ENCODE peak calls at places on chromosomes 12 and 14, in ten cellular contexts. One of them, this sample, is unnamed.

GRCh38 chr14:96624661-96625435 is 122.7 kb downstream of the PAPOLA start:
- DNase-seq in WERI-Rb-1: peak; percentile 41
- DNase-seq in HFF-Myc: no peak
- DNase-seq in pancreas: no peak
- DNase-seq in GM12864: no peak
- DNase-seq in DND-41: no peak
- DNase-seq in body of pancreas: no peak
- DNase-seq in A549: no peak
- DNase-seq in HCT116: no peak
- DNase-seq in cardiac fibroblast: no peak
- DNase-seq in this sample: no peak

GRCh38 chr12:66688836-66689439 is 10.1 kb upstream of the GRIP1 start:
- DNase-seq in WERI-Rb-1: peak; percentile 66
- DNase-seq in HFF-Myc: no peak
- DNase-seq in pancreas: peak; percentile 61
- DNase-seq in GM12864: peak; percentile 27
- DNase-seq in DND-41: peak; percentile 18
- DNase-seq in body of pancreas: peak; percentile 71
- DNase-seq in A549: peak; percentile 35
- DNase-seq in HCT116: peak; percentile 52
- DNase-seq in cardiac fibroblast: peak; percentile 24
- DNase-seq in this sample: peak; percentile 44

GRCh38 chr12:11705010-11705409 is 55.5 kb downstream of the ETV6 start:
- DNase-seq in WERI-Rb-1: no peak
- DNase-seq in HFF-Myc: no peak
- DNase-seq in pancreas: no peak
- DNase-seq in GM12864: no peak
- DNase-seq in DND-41: no peak
- DNase-seq in body of pancreas: peak; percentile 74
- DNase-seq in A549: peak; percentile 14
- DNase-seq in HCT116: no peak
- DNase-seq in cardiac fibroblast: peak; percentile 92
- DNase-seq in this sample: no peak

GRCh38 chr12:124917841-124918621 is 3.6 kb upstream of the UBC start:
- DNase-seq in WERI-Rb-1: no peak
- DNase-seq in HFF-Myc: no peak
- DNase-seq in pancreas: no peak
- DNase-seq in GM12864: no peak
- DNase-seq in DND-41: no peak
- DNase-seq in body of pancreas: no peak
- DNase-seq in A549: no peak
- DNase-seq in HCT116: no peak
- DNase-seq in cardiac fibroblast: no peak
- DNase-seq in this sample: no peak

GRCh38 chr12:53171725-53172329 is 8.7 kb upstream of the ZNF740 start:
- DNase-seq in WERI-Rb-1: no peak
- DNase-seq in HFF-Myc: no peak
- DNase-seq in pancreas: peak; percentile 9
- DNase-seq in GM12864: no peak
- DNase-seq in DND-41: no peak
- DNase-seq in body of pancreas: no peak
- DNase-seq in A549: no peak
- DNase-seq in HCT116: no peak
- DNase-seq in cardiac fibroblast: no peak
- DNase-seq in this sample: no peak

GRCh38 chr12:95548539-95549391 is 2.5 kb downstream of the USP44 start:
- DNase-seq in WERI-Rb-1: peak; percentile 61
- DNase-seq in HFF-Myc: no peak
- DNase-seq in pancreas: peak; percentile 66
- DNase-seq in GM12864: no peak
- DNase-seq in DND-41: peak; percentile 80
- DNase-seq in body of pancreas: peak; percentile 67
- DNase-seq in A549: peak; percentile 51
- DNase-seq in HCT116: no peak
- DNase-seq in cardiac fibroblast: no peak
- DNase-seq in this sample: peak; percentile 71

GRCh38 chr12:97960741-97961608 is 498.4 kb downstream of the RMST start:
- DNase-seq in WERI-Rb-1: peak; percentile 24
- DNase-seq in HFF-Myc: no peak
- DNase-seq in pancreas: peak; percentile 51
- DNase-seq in GM12864: peak; percentile 13
- DNase-seq in DND-41: peak; percentile 21
- DNase-seq in body of pancreas: peak; percentile 58
- DNase-seq in A549: peak; percentile 14
- DNase-seq in HCT116: peak; percentile 8
- DNase-seq in cardiac fibroblast: peak; percentile 5
- DNase-seq in this sample: peak; percentile 33

GRCh38 chr12:64335886-64336466 is 54.6 kb downstream of the C12orf56 start:
- DNase-seq in WERI-Rb-1: no peak
- DNase-seq in HFF-Myc: no peak
- DNase-seq in pancreas: no peak
- DNase-seq in GM12864: no peak
- DNase-seq in DND-41: no peak
- DNase-seq in body of pancreas: no peak
- DNase-seq in A549: no peak
- DNase-seq in HCT116: no peak
- DNase-seq in cardiac fibroblast: no peak
- DNase-seq in this sample: no peak

GRCh38 chr12:64672925-64673409 is 62.7 kb downstream of the RASSF3 start:
- DNase-seq in WERI-Rb-1: no peak
- DNase-seq in HFF-Myc: peak; percentile 82
- DNase-seq in pancreas: peak; percentile 73
- DNase-seq in GM12864: no peak
- DNase-seq in DND-41: peak; percentile 57
- DNase-seq in body of pancreas: peak; percentile 78
- DNase-seq in A549: no peak
- DNase-seq in HCT116: peak; percentile 56
- DNase-seq in cardiac fibroblast: peak; percentile 68
- DNase-seq in this sample: peak; percentile 51

GRCh38 chr14:92724516-92725340 is 23.7 kb downstream of the LGMN start:
- DNase-seq in WERI-Rb-1: no peak
- DNase-seq in HFF-Myc: no peak
- DNase-seq in pancreas: no peak
- DNase-seq in GM12864: no peak
- DNase-seq in DND-41: no peak
- DNase-seq in body of pancreas: peak; percentile 56
- DNase-seq in A549: no peak
- DNase-seq in HCT116: no peak
- DNase-seq in cardiac fibroblast: peak; percentile 45
- DNase-seq in this sample: no peak

GRCh38 chr14:54572316-54572715 is 5.4 kb downstream of the SAMD4A start:
- DNase-seq in WERI-Rb-1: peak; percentile 63
- DNase-seq in HFF-Myc: no peak
- DNase-seq in pancreas: no peak
- DNase-seq in GM12864: no peak
- DNase-seq in DND-41: no peak
- DNase-seq in body of pancreas: no peak
- DNase-seq in A549: no peak
- DNase-seq in HCT116: no peak
- DNase-seq in cardiac fibroblast: no peak
- DNase-seq in this sample: peak; percentile 57

GRCh38 chr12:47767197-47767724 is 5.8 kb upstream of the SLC48A1 start:
- DNase-seq in WERI-Rb-1: peak; percentile 71
- DNase-seq in HFF-Myc: no peak
- DNase-seq in pancreas: peak; percentile 78
- DNase-seq in GM12864: peak; percentile 55
- DNase-seq in DND-41: peak; percentile 63
- DNase-seq in body of pancreas: peak; percentile 65
- DNase-seq in A549: peak; percentile 48
- DNase-seq in HCT116: peak; percentile 52
- DNase-seq in cardiac fibroblast: peak; percentile 63
- DNase-seq in this sample: peak; percentile 77

GRCh38 chr14:66094001-66094727 is 392.0 kb upstream of the CCDC196 start:
- DNase-seq in WERI-Rb-1: no peak
- DNase-seq in HFF-Myc: no peak
- DNase-seq in pancreas: no peak
- DNase-seq in GM12864: no peak
- DNase-seq in DND-41: no peak
- DNase-seq in body of pancreas: no peak
- DNase-seq in A549: no peak
- DNase-seq in HCT116: no peak
- DNase-seq in cardiac fibroblast: no peak
- DNase-seq in this sample: no peak

GRCh38 chr12:57404966-57405640 is 25.7 kb downstream of the R3HDM2 start:
- DNase-seq in WERI-Rb-1: no peak
- DNase-seq in HFF-Myc: no peak
- DNase-seq in pancreas: no peak
- DNase-seq in GM12864: no peak
- DNase-seq in DND-41: no peak
- DNase-seq in body of pancreas: no peak
- DNase-seq in A549: no peak
- DNase-seq in HCT116: no peak
- DNase-seq in cardiac fibroblast: no peak
- DNase-seq in this sample: peak; percentile 22

GRCh38 chr12:104737682-104738370 is 220.3 kb downstream of the SLC41A2 start:
- DNase-seq in WERI-Rb-1: no peak
- DNase-seq in HFF-Myc: no peak
- DNase-seq in pancreas: no peak
- DNase-seq in GM12864: no peak
- DNase-seq in DND-41: no peak
- DNase-seq in body of pancreas: no peak
- DNase-seq in A549: no peak
- DNase-seq in HCT116: no peak
- DNase-seq in cardiac fibroblast: no peak
- DNase-seq in this sample: no peak

GRCh38 chr12:19971396-19971802 is 396.9 kb upstream of the PDE3A start:
- DNase-seq in WERI-Rb-1: no peak
- DNase-seq in HFF-Myc: no peak
- DNase-seq in pancreas: peak; percentile 82
- DNase-seq in GM12864: no peak
- DNase-seq in DND-41: no peak
- DNase-seq in body of pancreas: peak; percentile 89
- DNase-seq in A549: peak; percentile 15
- DNase-seq in HCT116: peak; percentile 6
- DNase-seq in cardiac fibroblast: peak; percentile 41
- DNase-seq in this sample: no peak
- TF ChIP-seq CTCF in WERI-Rb-1: no peak
- TF ChIP-seq CTCF in HFF-Myc: no peak
- TF ChIP-seq CTCF in pancreas: no peak
- TF ChIP-seq CTCF in GM12864: no peak
- TF ChIP-seq CTCF in DND-41: no peak
- TF ChIP-seq CTCF in body of pancreas: no peak
- TF ChIP-seq CTCF in A549: no peak
- TF ChIP-seq CTCF in HCT116: no peak
- TF ChIP-seq CTCF in cardiac fibroblast: no peak
- TF ChIP-seq CTCF in this sample: no peak

GRCh38 chr12:18882690-18883089 is 144.8 kb downstream of the CAPZA3 start:
- DNase-seq in WERI-Rb-1: no peak
- DNase-seq in HFF-Myc: no peak
- DNase-seq in pancreas: no peak
- DNase-seq in GM12864: no peak
- DNase-seq in DND-41: no peak
- DNase-seq in body of pancreas: no peak
- DNase-seq in A549: no peak
- DNase-seq in HCT116: no peak
- DNase-seq in cardiac fibroblast: no peak
- DNase-seq in this sample: no peak
- TF ChIP-seq CTCF in WERI-Rb-1: no peak
- TF ChIP-seq CTCF in HFF-Myc: no peak
- TF ChIP-seq CTCF in pancreas: no peak
- TF ChIP-seq CTCF in GM12864: no peak
- TF ChIP-seq CTCF in DND-41: no peak
- TF ChIP-seq CTCF in body of pancreas: no peak
- TF ChIP-seq CTCF in A549: no peak
- TF ChIP-seq CTCF in HCT116: no peak
- TF ChIP-seq CTCF in cardiac fibroblast: no peak
- TF ChIP-seq CTCF in this sample: no peak

GRCh38 chr12:27305673-27306504 is 26.7 kb upstream of the BMAL2 start:
- DNase-seq in WERI-Rb-1: no peak
- DNase-seq in HFF-Myc: no peak
- DNase-seq in pancreas: no peak
- DNase-seq in GM12864: no peak
- DNase-seq in DND-41: no peak
- DNase-seq in body of pancreas: no peak
- DNase-seq in A549: peak; percentile 15
- DNase-seq in HCT116: peak; percentile 27
- DNase-seq in cardiac fibroblast: peak; percentile 73
- DNase-seq in this sample: no peak
- TF ChIP-seq CTCF in WERI-Rb-1: no peak
- TF ChIP-seq CTCF in HFF-Myc: peak; percentile 16
- TF ChIP-seq CTCF in pancreas: peak; percentile 39
- TF ChIP-seq CTCF in GM12864: peak; percentile 20
- TF ChIP-seq CTCF in DND-41: peak; percentile 49
- TF ChIP-seq CTCF in body of pancreas: peak; percentile 52
- TF ChIP-seq CTCF in A549: peak; percentile 68
- TF ChIP-seq CTCF in HCT116: peak; percentile 54
- TF ChIP-seq CTCF in cardiac fibroblast: peak; percentile 38
- TF ChIP-seq CTCF in this sample: peak; percentile 69

GRCh38 chr14:100077441-100077840 is 12.2 kb downstream of the EVL start:
- DNase-seq in WERI-Rb-1: no peak
- DNase-seq in HFF-Myc: no peak
- DNase-seq in pancreas: no peak
- DNase-seq in GM12864: no peak
- DNase-seq in DND-41: peak; percentile 46
- DNase-seq in body of pancreas: no peak
- DNase-seq in A549: no peak
- DNase-seq in HCT116: no peak
- DNase-seq in cardiac fibroblast: no peak
- DNase-seq in this sample: no peak

GRCh38 chr14:100078216-100078780 is 13.1 kb downstream of the EVL start:
- DNase-seq in WERI-Rb-1: no peak
- DNase-seq in HFF-Myc: no peak
- DNase-seq in pancreas: no peak
- DNase-seq in GM12864: no peak
- DNase-seq in DND-41: peak; percentile 76
- DNase-seq in body of pancreas: no peak
- DNase-seq in A549: no peak
- DNase-seq in HCT116: no peak
- DNase-seq in cardiac fibroblast: no peak
- DNase-seq in this sample: peak; percentile 30

GRCh38 chr14:100076630-100077029 is 11.4 kb downstream of the EVL start:
- DNase-seq in WERI-Rb-1: peak; percentile 63
- DNase-seq in HFF-Myc: peak; percentile 54
- DNase-seq in pancreas: no peak
- DNase-seq in GM12864: no peak
- DNase-seq in DND-41: peak; percentile 32
- DNase-seq in body of pancreas: peak; percentile 35
- DNase-seq in A549: no peak
- DNase-seq in HCT116: no peak
- DNase-seq in cardiac fibroblast: peak; percentile 80
- DNase-seq in this sample: peak; percentile 30

GRCh38 chr14:100074431-100075100 is 9.3 kb downstream of the EVL start:
- DNase-seq in WERI-Rb-1: no peak
- DNase-seq in HFF-Myc: no peak
- DNase-seq in pancreas: no peak
- DNase-seq in GM12864: no peak
- DNase-seq in DND-41: peak; percentile 58
- DNase-seq in body of pancreas: no peak
- DNase-seq in A549: no peak
- DNase-seq in HCT116: no peak
- DNase-seq in cardiac fibroblast: no peak
- DNase-seq in this sample: no peak

DNA sequence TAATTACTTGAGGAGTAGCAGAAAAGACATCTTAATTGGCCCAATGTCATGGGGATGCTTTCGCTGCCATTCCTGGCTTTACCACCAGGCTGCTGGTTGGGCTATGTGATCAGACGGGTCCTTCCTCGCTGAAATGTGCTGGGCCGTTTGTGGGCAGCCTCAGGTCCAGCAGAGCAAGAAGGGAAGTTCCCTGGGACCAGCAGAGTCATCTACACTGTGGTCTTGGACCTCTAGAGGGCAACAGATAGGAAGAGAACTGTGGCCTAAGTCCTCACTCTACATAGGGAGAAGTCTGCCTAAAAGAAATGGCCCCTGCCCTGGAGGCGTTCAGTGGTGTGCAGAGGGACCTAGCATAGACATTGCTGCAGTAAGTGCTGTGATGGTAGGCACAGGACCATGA is 10.9 kb downstream of the EVL start:
- DNase-seq in WERI-Rb-1: peak; percentile 22
- DNase-seq in HFF-Myc: no peak
- DNase-seq in pancreas: no peak
- DNase-seq in GM12864: no peak
- DNase-seq in DND-41: peak; percentile 56
- DNase-seq in body of pancreas: peak; percentile 60
- DNase-seq in A549: peak; percentile 13
- DNase-seq in HCT116: peak; percentile 15
- DNase-seq in cardiac fibroblast: peak; percentile 25
- DNase-seq in this sample: peak; percentile 77
- TF ChIP-seq CTCF in WERI-Rb-1: peak; percentile 35
- TF ChIP-seq CTCF in HFF-Myc: peak; percentile 34
- TF ChIP-seq CTCF in pancreas: no peak
- TF ChIP-seq CTCF in GM12864: peak; percentile 59
- TF ChIP-seq CTCF in DND-41: peak; percentile 61
- TF ChIP-seq CTCF in body of pancreas: no peak
- TF ChIP-seq CTCF in A549: no peak
- TF ChIP-seq CTCF in HCT116: peak; percentile 50
- TF ChIP-seq CTCF in cardiac fibroblast: peak; percentile 23
- TF ChIP-seq CTCF in this sample: peak; percentile 70

This sample was measured in activated CD8-positive, alpha-beta T cell treated with anti-CD3 and anti-CD28 coated beads for 36 hours.